ENCODE peak calls at places on chromosomes 3 and 15, in six cellular contexts. One of them, this sample, is unnamed.

GRCh38 chr15:48695088-48695834 is 49.8 kb upstream of the FBN1 start:
- DNase-seq in tibial artery: no peak
- DNase-seq in choroid plexus epithelial cell: peak
- DNase-seq in GM23338: no peak
- DNase-seq in Panc1: no peak
- DNase-seq in sigmoid colon: no peak
- DNase-seq in this sample: no peak

GRCh38 chr3:33482126-33482525 is 41.9 kb upstream of the UBP1 start:
- DNase-seq in choroid plexus epithelial cell: peak
- DNase-seq in Panc1: no peak
- DNase-seq in tibial artery: no peak
- DNase-seq in sigmoid colon: no peak
- DNase-seq in GM23338: no peak
- DNase-seq in this sample: no peak

GRCh38 chr3:44805960-44806359 is 44.4 kb downstream of the KIF15 start:
- DNase-seq in GM23338: peak
- DNase-seq in Panc1: no peak
- DNase-seq in choroid plexus epithelial cell: no peak
- DNase-seq in tibial artery: no peak
- DNase-seq in sigmoid colon: no peak
- DNase-seq in this sample: no peak

GRCh38 chr3:193134895-193135294 is 106.1 kb upstream of the PLAAT1 start:
- DNase-seq in sigmoid colon: no peak
- DNase-seq in choroid plexus epithelial cell: no peak
- DNase-seq in GM23338: no peak
- DNase-seq in tibial artery: no peak
- DNase-seq in Panc1: peak
- DNase-seq in this sample: no peak

GRCh38 chr3:127775398-127776109 is 46.8 kb downstream of the MGLL start:
- DNase-seq in Panc1: no peak
- DNase-seq in choroid plexus epithelial cell: peak
- DNase-seq in GM23338: no peak
- DNase-seq in sigmoid colon: peak
- DNase-seq in tibial artery: peak
- DNase-seq in this sample: no peak

GRCh38 chr3:141646760-141647561 is 91.1 kb upstream of the RNF7 start:
- DNase-seq in choroid plexus epithelial cell: peak
- DNase-seq in tibial artery: peak
- DNase-seq in sigmoid colon: no peak
- DNase-seq in GM23338: peak
- DNase-seq in Panc1: no peak
- DNase-seq in this sample: no peak

GRCh38 chr3:73805435-73805834 is 180.7 kb upstream of the PDZRN3 start:
- DNase-seq in GM23338: no peak
- DNase-seq in tibial artery: peak
- DNase-seq in sigmoid colon: peak
- DNase-seq in choroid plexus epithelial cell: no peak
- DNase-seq in Panc1: no peak
- DNase-seq in this sample: no peak

GRCh38 chr3:175940881-175941280 is 1081.7 kb downstream of the NAALADL2 start:
- DNase-seq in choroid plexus epithelial cell: no peak
- DNase-seq in sigmoid colon: no peak
- DNase-seq in GM23338: peak
- DNase-seq in Panc1: no peak
- DNase-seq in tibial artery: no peak
- DNase-seq in this sample: peak

GRCh38 chr3:164332856-164333802 is 745.2 kb downstream of the SI start:
- DNase-seq in choroid plexus epithelial cell: peak
- DNase-seq in GM23338: peak
- DNase-seq in sigmoid colon: no peak
- DNase-seq in tibial artery: no peak
- DNase-seq in Panc1: no peak
- DNase-seq in this sample: no peak

GRCh38 chr3:123286308-123287023 is 84.7 kb downstream of the SEC22A start:
- DNase-seq in sigmoid colon: peak
- DNase-seq in tibial artery: no peak
- DNase-seq in choroid plexus epithelial cell: peak
- DNase-seq in GM23338: peak
- DNase-seq in Panc1: peak
- DNase-seq in this sample: peak

GRCh38 chr3:69505770-69506407 is 120.0 kb upstream of the FRMD4B start:
- DNase-seq in tibial artery: no peak
- DNase-seq in Panc1: no peak
- DNase-seq in GM23338: no peak
- DNase-seq in sigmoid colon: no peak
- DNase-seq in choroid plexus epithelial cell: peak
- DNase-seq in this sample: no peak

GRCh38 chr3:45224824-45225464 is 1.1 kb downstream of the TMEM158 start:
- DNase-seq in Panc1: no peak
- DNase-seq in choroid plexus epithelial cell: peak
- DNase-seq in sigmoid colon: peak
- DNase-seq in GM23338: peak
- DNase-seq in tibial artery: peak
- DNase-seq in this sample: peak

GRCh38 chr15:62378772-62379171 is 213.7 kb upstream of the C2CD4B start:
- DNase-seq in sigmoid colon: no peak
- DNase-seq in GM23338: no peak
- DNase-seq in choroid plexus epithelial cell: no peak
- DNase-seq in Panc1: no peak
- DNase-seq in tibial artery: no peak
- DNase-seq in this sample: no peak

GRCh38 chr3:12227833-12228232 is 61.0 kb upstream of the PPARG start:
- DNase-seq in choroid plexus epithelial cell: peak
- DNase-seq in GM23338: no peak
- DNase-seq in sigmoid colon: no peak
- DNase-seq in tibial artery: no peak
- DNase-seq in Panc1: no peak
- DNase-seq in this sample: no peak

GRCh38 chr3:99747915-99748314 is 69.7 kb upstream of the CMSS1 start:
- DNase-seq in choroid plexus epithelial cell: peak
- DNase-seq in tibial artery: no peak
- DNase-seq in sigmoid colon: no peak
- DNase-seq in GM23338: peak
- DNase-seq in Panc1: no peak
- DNase-seq in this sample: no peak
- TF ChIP-seq CTCF in choroid plexus epithelial cell: peak
- TF ChIP-seq CTCF in tibial artery: peak
- TF ChIP-seq CTCF in sigmoid colon: no peak
- TF ChIP-seq CTCF in GM23338: peak
- TF ChIP-seq CTCF in Panc1: peak
- TF ChIP-seq CTCF in this sample: no peak

GRCh38 chr3:50297896-50298725 is 1.1 kb downstream of the HYAL3 start:
- DNase-seq in tibial artery: no peak
- DNase-seq in sigmoid colon: peak
- DNase-seq in choroid plexus epithelial cell: peak
- DNase-seq in Panc1: no peak
- DNase-seq in GM23338: peak
- DNase-seq in this sample: no peak
- TF ChIP-seq CTCF in tibial artery: peak
- TF ChIP-seq CTCF in sigmoid colon: no peak
- TF ChIP-seq CTCF in choroid plexus epithelial cell: peak
- TF ChIP-seq CTCF in Panc1: no peak
- TF ChIP-seq CTCF in GM23338: no peak
- TF ChIP-seq CTCF in this sample: no peak

DNA sequence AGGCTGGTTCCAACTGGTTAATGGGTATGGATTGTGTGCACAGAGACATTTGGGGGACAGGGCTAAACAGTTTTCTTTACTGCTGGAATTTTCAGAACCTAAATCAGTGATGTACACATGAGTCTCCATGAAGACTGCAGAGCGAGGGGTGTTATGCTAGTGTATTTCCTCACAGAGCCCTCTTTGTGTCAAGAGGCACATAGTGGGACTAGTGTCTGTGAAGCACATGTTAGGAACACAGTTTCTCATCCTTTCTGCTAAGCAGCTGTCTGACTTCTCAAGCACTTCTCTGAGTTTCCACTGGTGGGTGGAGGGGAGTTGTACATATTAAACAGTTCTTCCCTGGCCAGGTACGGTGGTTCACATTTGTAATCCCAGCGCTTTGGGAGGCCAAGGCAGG is 9.4 kb upstream of the STARD5 start:
- DNase-seq in choroid plexus epithelial cell: no peak
- DNase-seq in sigmoid colon: no peak
- DNase-seq in tibial artery: no peak
- DNase-seq in GM23338: no peak
- DNase-seq in Panc1: no peak
- DNase-seq in this sample: no peak
- TF ChIP-seq CTCF in choroid plexus epithelial cell: no peak
- TF ChIP-seq CTCF in sigmoid colon: no peak
- TF ChIP-seq CTCF in tibial artery: no peak
- TF ChIP-seq CTCF in GM23338: no peak
- TF ChIP-seq CTCF in Panc1: no peak
- TF ChIP-seq CTCF in this sample: no peak

DNA sequence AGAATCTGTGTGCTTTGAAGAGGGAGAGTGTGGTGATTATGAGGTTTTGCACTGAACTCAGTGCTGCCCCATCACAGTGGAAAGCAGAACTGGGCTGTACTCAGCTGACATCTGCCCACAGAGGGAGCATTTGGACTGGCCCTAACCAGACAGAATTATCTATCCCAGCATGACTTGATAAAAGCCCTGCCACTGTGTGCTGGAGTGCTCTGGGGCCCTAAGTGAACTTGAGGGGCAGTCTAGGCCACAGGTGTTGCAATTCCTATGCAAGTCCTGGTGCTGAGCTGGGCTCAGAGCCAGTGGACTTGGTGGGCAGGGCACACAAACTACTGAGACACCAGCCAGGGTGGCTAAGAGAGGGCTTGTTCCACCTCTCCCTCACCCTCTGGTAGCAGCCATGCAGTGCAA is 269.2 kb upstream of the CTNNB1 start:
- DNase-seq in Panc1: no peak
- DNase-seq in sigmoid colon: no peak
- DNase-seq in tibial artery: no peak
- DNase-seq in choroid plexus epithelial cell: peak
- DNase-seq in GM23338: no peak
- DNase-seq in this sample: no peak
- TF ChIP-seq CTCF in Panc1: no peak
- TF ChIP-seq CTCF in sigmoid colon: no peak
- TF ChIP-seq CTCF in tibial artery: no peak
- TF ChIP-seq CTCF in choroid plexus epithelial cell: peak
- TF ChIP-seq CTCF in GM23338: no peak
- TF ChIP-seq CTCF in this sample: no peak

GRCh38 chr15:57377478-57377847 is 1.2 kb downstream of the CGNL1 start:
- DNase-seq in choroid plexus epithelial cell: no peak
- DNase-seq in tibial artery: no peak
- DNase-seq in Panc1: no peak
- DNase-seq in GM23338: no peak
- DNase-seq in sigmoid colon: no peak
- DNase-seq in this sample: no peak
- TF ChIP-seq CTCF in choroid plexus epithelial cell: no peak
- TF ChIP-seq CTCF in tibial artery: no peak
- TF ChIP-seq CTCF in Panc1: no peak
- TF ChIP-seq CTCF in GM23338: no peak
- TF ChIP-seq CTCF in sigmoid colon: no peak
- TF ChIP-seq CTCF in this sample: no peak